ENCODE peak calls at places on chromosome 9, in eight cellular contexts. H is fibroblast of lung, T is psoas muscle, C is RWPE2, L is spleen, I is dorsolateral prefrontal cortex, J is tibial nerve, M is upper lobe of left lung. A is an unnamed sample.

GRCh38 chr9:130583271-130583670 is 3.9 kb downstream of the FUBP3 start:
- DNase-seq in L (no peak), I (no peak), H (no peak), T (no peak), M (no peak), C (no peak), J (no peak), A (no peak)

GRCh38 chr9:94593459-94594345 is at the start of gene FBP2:
- DNase-seq in T (peak), M (no peak), L (no peak), J (no peak), H (no peak), C (no peak), I (no peak), A (no peak)

GRCh38 chr9:86714976-86715375 is 232.3 kb downstream of the GAS1 start:
- DNase-seq in H (no peak), C (no peak), J (no peak), I (no peak), M (no peak), L (no peak), T (no peak), A (no peak)

GRCh38 chr9:93958875-93959682 is 3.9 kb upstream of the BARX1 start:
- DNase-seq in H (peak), M (peak), C (no peak), L (no peak), J (no peak), T (no peak), I (no peak), A (no peak)

GRCh38 chr9:69173891-69174644 is at the start of gene TJP2:
- DNase-seq in C (peak), H (peak), M (peak), L (peak), I (peak), T (peak), J (peak), A (peak)

GRCh38 chr9:126893079-126893478 is 21.5 kb upstream of the RALGPS1 start:
- DNase-seq in H (peak), L (no peak), C (no peak), I (no peak), J (no peak), T (no peak), M (no peak), A (no peak)

GRCh38 chr9:134568756-134569155 is 72.8 kb upstream of the COL5A1 start:
- DNase-seq in I (no peak), L (no peak), T (no peak), H (peak), M (no peak), C (no peak), J (no peak), A (no peak)

GRCh38 chr9:114003756-114004155 is 74.3 kb downstream of the AMBP start:
- DNase-seq in L (no peak), M (peak), I (peak), H (no peak), T (no peak), J (no peak), C (peak), A (no peak)

GRCh38 chr9:93654351-93654961 is 78.1 kb downstream of the PHF2 start:
- DNase-seq in C (peak), I (no peak), H (no peak), T (peak), L (peak), J (no peak), M (no peak), A (no peak)

GRCh38 chr9:96009690-96010477 is 134.4 kb downstream of the ERCC6L2 start:
- DNase-seq in H (peak), C (no peak), L (no peak), M (no peak), J (no peak), T (no peak), I (no peak), A (no peak)

GRCh38 chr9:7209990-7210389 is 452.2 kb downstream of the KDM4C start:
- DNase-seq in M (no peak), C (no peak), I (no peak), H (no peak), T (no peak), L (no peak), J (no peak), A (no peak)

GRCh38 chr9:73916016-73916673 is 581.0 kb upstream of the RORB start:
- DNase-seq in C (no peak), J (no peak), H (no peak), I (no peak), T (no peak), L (no peak), M (no peak), A (no peak)

GRCh38 chr9:95276395-95276954 is 41.0 kb downstream of the FANCC start:
- DNase-seq in J (no peak), C (no peak), M (no peak), H (no peak), I (no peak), L (no peak), T (no peak), A (no peak)

GRCh38 chr9:120281665-120282064 is 298.3 kb downstream of the CDK5RAP2 start:
- DNase-seq in M (no peak), J (no peak), T (no peak), I (no peak), L (no peak), H (no peak), C (no peak), A (no peak)

GRCh38 chr9:83401328-83401895 is 136.8 kb downstream of the FRMD3 start:
- DNase-seq in M (no peak), C (no peak), I (no peak), T (no peak), H (no peak), L (no peak), J (no peak), A (no peak)

GRCh38 chr9:9998491-9999287 is 614.1 kb downstream of the PTPRD start:
- DNase-seq in I (no peak), J (no peak), H (peak), C (no peak), L (no peak), T (no peak), M (no peak), A (no peak)

GRCh38 chr9:32427111-32427873 is 42.8 kb downstream of the ACO1 start:
- DNase-seq in J (no peak), T (no peak), L (no peak), M (peak), H (peak), C (no peak), I (no peak), A (no peak)

GRCh38 chr9:4620046-4620765 is 41.9 kb upstream of the PLPP6 start:
- DNase-seq in H (no peak), I (no peak), T (no peak), L (no peak), M (no peak), C (no peak), J (no peak), A (no peak)

GRCh38 chr9:87564111-87564510 is 66.4 kb downstream of the DAPK1 start:
- DNase-seq in C (no peak), M (no peak), L (no peak), J (no peak), H (no peak), I (no peak), T (no peak), A (no peak)

GRCh38 chr9:128321343-128321742 is 904 bp downstream of the TRUB2 start:
- DNase-seq in H (no peak), M (no peak), L (no peak), T (no peak), I (no peak), C (no peak), J (no peak), A (no peak)
- H3K27ac ChIP-seq in H (no peak), M (no peak), L (no peak), T (no peak), I (no peak), C (peak), J (no peak), A (no peak)

DNA sequence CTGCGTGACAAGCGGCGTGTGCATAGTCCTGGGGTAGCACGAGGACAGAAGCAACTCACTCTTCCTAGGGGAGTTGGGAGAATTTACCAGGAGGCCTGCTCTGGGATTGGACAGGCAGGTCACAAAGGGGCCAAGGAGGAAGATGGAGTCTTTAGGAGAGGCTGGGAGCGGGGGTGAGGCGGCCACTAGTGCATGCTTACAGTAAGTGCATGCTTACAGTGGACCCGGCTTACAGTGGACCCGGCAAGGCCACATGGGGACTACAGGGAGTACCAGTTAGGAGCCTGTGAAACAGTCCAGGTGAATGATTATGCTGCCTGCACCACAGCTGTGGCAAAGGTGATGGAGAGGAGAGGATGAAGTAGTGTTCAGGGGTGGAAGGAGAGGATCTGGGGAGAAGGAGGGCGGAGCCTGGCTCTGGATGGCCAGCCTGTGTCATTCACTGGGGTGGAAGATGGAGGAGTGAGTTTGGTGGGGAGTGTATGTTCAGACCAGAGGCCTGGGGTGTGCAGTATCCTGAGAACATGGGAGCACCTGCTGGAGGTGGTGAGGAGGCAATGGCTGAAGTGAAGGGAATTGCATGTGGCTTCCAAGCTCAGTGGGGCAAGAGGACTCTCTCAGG is 78.7 kb downstream of the CRB2 start:
- DNase-seq in C (no peak), H (no peak), J (no peak), L (peak), M (no peak), I (no peak), T (no peak), A (no peak)
- H3K27ac ChIP-seq in C (no peak), H (no peak), J (no peak), L (no peak), M (no peak), I (no peak), T (no peak), A (no peak)

DNA sequence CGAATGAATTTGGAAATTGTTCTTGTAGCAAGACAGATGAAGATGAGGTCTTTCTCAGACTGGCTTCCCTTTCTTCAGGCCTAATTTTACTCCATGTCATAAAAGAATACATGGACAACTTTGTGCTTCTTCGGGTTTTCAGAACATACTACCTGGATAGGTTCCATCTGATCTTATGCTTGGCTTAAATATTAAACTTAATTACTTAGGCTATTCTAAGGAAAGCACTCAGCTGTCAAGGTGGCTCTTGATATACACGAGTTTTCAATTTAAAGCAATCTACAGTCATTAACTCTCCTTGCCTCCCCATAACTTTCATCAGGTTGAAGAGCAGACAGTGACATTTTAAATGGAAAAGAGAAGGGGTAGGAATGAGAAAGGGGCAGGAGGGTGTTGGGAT is 9.5 kb upstream of the PPP3R2 start:
- DNase-seq in M (no peak), I (no peak), L (no peak), H (no peak), T (no peak), J (no peak), C (no peak), A (no peak)
- H3K27ac ChIP-seq in M (no peak), I (no peak), L (no peak), H (no peak), T (no peak), J (no peak), C (no peak), A (no peak)

GRCh38 chr9:131663288-131663687 is 76.6 kb downstream of the RAPGEF1 start:
- DNase-seq in J (no peak), C (no peak), T (no peak), I (no peak), H (no peak), M (no peak), L (no peak), A (no peak)

GRCh38 chr9:131661954-131662621 is 77.8 kb downstream of the RAPGEF1 start:
- DNase-seq in L (no peak), M (no peak), H (no peak), T (no peak), C (no peak), J (no peak), I (no peak), A (no peak)

GRCh38 chr9:131658753-131659129 is 81.1 kb downstream of the RAPGEF1 start:
- DNase-seq in C (no peak), I (no peak), T (no peak), H (no peak), M (no peak), J (no peak), L (no peak), A (no peak)

GRCh38 chr9:131657890-131658752 is 81.8 kb downstream of the RAPGEF1 start:
- DNase-seq in H (peak), J (no peak), C (no peak), L (no peak), I (no peak), M (no peak), T (no peak), A (no peak)

DNA sequence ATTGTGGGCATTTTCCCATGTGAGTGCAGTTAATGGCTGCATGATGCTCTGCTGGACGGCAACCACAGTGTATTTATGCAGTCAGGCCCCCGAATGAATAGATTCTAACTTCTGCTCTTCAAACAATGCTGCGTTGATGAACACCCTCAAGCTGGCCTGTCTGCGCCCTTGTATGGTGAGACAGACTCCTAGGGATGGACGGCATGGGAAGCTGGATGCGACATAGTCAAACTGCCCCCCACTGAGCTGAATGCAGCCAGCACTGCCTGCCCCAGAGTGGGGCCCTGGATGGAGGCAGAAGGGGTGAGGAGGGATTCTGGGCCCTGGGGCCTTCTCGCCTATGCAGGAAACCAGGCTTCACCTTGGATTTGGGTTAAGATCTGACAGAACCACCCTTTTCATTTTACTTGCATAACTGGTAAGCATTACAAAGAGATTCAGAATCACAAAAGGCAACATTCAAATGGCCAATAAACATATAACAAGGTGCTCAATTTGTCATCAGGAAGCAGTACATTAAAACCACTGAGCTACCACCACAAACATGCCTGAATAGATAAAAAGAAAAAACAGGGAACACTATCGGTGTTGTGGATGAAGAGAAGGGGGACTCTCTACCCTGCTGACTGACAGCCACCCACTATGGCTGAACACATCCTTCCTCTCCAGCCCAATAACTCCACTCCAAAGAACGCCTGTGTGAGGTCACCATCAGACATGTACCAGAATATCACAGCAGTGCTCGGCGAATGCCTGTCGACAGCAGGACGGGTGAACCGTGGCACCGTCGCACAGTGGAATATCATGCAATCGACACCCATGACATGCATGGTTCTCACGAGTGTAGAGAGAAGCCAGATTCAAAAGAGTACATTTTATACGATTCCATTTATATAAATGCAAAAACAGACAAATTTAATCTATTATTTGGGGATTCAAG is 79.1 kb downstream of the RAPGEF1 start:
- DNase-seq in C (no peak), H (no peak), J (no peak), L (no peak), T (no peak), I (peak), M (no peak), A (no peak)
- H3K27ac ChIP-seq in C (no peak), H (no peak), J (no peak), L (no peak), T (no peak), I (no peak), M (no peak), A (no peak)

GRCh38 chr9:128203842-128204551 is 818 bp downstream of the DNM1 start:
- DNase-seq in T (no peak), J (no peak), H (peak), I (no peak), C (no peak), M (no peak), L (no peak), A (no peak)

GRCh38 chr9:128206484-128206883 is 3.3 kb downstream of the DNM1 start:
- DNase-seq in T (no peak), H (no peak), M (no peak), I (no peak), C (no peak), J (no peak), L (no peak), A (no peak)

GRCh38 chr9:128203024-128203841 is at the start of gene DNM1:
- DNase-seq in L (peak), I (no peak), J (no peak), H (peak), M (peak), C (no peak), T (peak), A (peak)

GRCh38 chr9:128205296-128205944 is 2.2 kb downstream of the DNM1 start:
- DNase-seq in L (no peak), M (no peak), C (no peak), J (no peak), H (no peak), I (no peak), T (no peak), A (no peak)

DNA sequence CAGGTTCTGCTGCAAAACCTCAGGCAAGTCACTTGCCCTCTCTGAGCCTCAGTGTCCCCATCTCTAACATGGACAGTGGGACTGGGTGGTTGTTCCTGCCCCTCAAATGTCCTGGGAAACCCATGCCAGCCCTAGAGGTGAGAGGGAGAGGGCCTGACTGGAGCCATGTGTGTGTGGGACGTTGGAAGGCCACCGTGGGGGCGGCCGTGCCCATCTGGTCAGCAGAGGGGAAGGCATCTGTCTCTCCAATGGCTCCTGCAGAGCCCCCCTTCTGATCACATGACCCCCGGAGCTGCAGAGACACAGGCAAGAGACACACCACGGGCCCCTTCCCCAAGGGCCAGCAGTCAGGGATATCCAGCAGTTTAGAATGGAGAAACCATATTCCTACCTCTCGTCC is 1.7 kb downstream of the DNM1 start:
- DNase-seq in J (no peak), I (no peak), H (no peak), L (no peak), T (no peak), C (no peak), M (no peak), A (no peak)
- H3K27ac ChIP-seq in J (no peak), I (peak), H (no peak), L (no peak), T (no peak), C (no peak), M (no peak), A (no peak)

DNA sequence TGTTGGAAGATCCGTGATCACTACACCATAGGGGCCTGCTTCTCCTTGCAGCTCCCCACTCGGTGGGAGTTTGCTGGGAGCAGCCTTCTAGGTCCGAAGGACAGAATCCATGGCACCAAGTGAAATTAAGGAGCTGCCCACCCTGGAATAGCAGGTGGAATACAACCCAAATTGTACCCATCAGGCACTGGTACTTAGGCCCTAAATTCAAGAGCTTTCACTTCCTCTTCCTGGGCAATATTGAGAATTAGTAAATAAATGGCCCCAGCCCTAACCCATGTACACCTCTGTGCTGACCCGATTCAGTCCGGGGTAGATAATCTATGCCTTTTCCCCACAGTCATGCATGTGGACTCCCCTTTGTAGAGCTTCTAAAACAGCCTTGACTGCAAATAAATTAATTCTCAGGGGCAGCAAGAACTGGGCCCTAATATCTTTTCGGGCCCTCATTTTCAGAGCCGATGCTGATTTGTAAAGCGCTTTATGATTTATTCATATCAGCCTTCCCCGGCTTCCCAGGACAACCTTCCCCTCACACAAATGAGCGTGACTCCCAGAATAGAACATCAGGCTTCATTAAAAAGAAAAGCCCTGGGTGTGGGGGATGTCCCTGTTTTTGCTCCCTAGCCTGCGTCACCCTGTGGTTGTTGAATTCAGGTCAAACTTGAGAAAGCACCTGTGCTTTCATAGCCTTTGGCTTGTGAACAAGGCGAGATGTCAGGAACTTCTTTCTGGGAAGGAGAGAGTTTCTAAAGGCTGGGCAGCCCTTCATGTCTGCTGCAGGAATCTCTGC is 126.1 kb upstream of the TBC1D2 start:
- DNase-seq in M (no peak), C (peak), L (no peak), H (no peak), I (no peak), T (no peak), J (no peak), A (no peak)
- H3K27ac ChIP-seq in M (no peak), C (no peak), L (peak), H (no peak), I (no peak), T (no peak), J (no peak), A (no peak)

A was measured in caudate nucleus.